ENCODE peak calls at places on chromosomes 1 and 21, in five cellular contexts. K is GM23338, I is GM23248, J is neural progenitor cell, Y is PC-3. O is an unnamed sample.

GRCh38 chr1:230972855-230973271 is 5.8 kb downstream of the TTC13 start:
- DNase-seq in J (no peak), K (no peak), I (peak; percentile 41), Y (peak; percentile 53), O (peak; percentile 22)

GRCh38 chr21:33070921-33071877 is 1.3 kb downstream of the OLIG1 start:
- DNase-seq in Y (no peak), J (peak; percentile 60), I (peak; percentile 13), K (peak; percentile 69), O (peak; percentile 35)

GRCh38 chr1:213523781-213524398 is 463.9 kb upstream of the PROX1 start:
- DNase-seq in J (peak; percentile 13), Y (no peak), I (no peak), K (no peak), O (no peak)

GRCh38 chr1:27161594-27161993 is 6.7 kb upstream of the SLC9A1 start:
- DNase-seq in Y (peak; percentile 70), J (no peak), K (no peak), I (no peak), O (no peak)

GRCh38 chr21:40047211-40047610 is 180.0 kb downstream of the PCP4 start:
- DNase-seq in I (no peak), K (no peak), Y (no peak), J (no peak), O (no peak)

GRCh38 chr21:35984654-35985366 is 75.5 kb downstream of the SETD4 start:
- DNase-seq in Y (peak; percentile 54), I (no peak), K (peak; percentile 45), J (no peak), O (no peak)

GRCh38 chr1:58465825-58466617 is 80.5 kb downstream of the OMA1 start:
- DNase-seq in I (peak; percentile 15), K (peak; percentile 7), J (no peak), Y (no peak), O (no peak)

GRCh38 chr1:157092831-157093230 is 6.8 kb downstream of the ETV3L start:
- DNase-seq in I (no peak), Y (no peak), J (no peak), K (peak; percentile 27), O (no peak)

GRCh38 chr1:206774096-206774495 is 1.8 kb upstream of the IL10 start:
- DNase-seq in K (no peak), I (no peak), J (no peak), Y (no peak), O (no peak)

GRCh38 chr1:8423134-8423701 is 105.3 kb downstream of the SLC45A1 start:
- DNase-seq in I (peak; percentile 61), J (peak; percentile 53), K (peak; percentile 30), Y (no peak), O (no peak)

GRCh38 chr1:172895050-172895460 is 155.7 kb downstream of the TNFSF18 start:
- DNase-seq in Y (peak; percentile 54), K (peak; percentile 14), I (no peak), J (no peak), O (peak; percentile 94)

GRCh38 chr1:200977071-200977754 is 46.3 kb downstream of the KIF21B start:
- DNase-seq in K (no peak), Y (no peak), I (no peak), J (no peak), O (no peak)

GRCh38 chr1:156926175-156926574 is 5.7 kb downstream of the LRRC71 start:
- DNase-seq in K (no peak), I (peak; percentile 56), J (no peak), Y (peak; percentile 98), O (no peak)

GRCh38 chr1:41380979-41381690 is 19.9 kb downstream of the FOXO6 start:
- DNase-seq in K (no peak), I (peak; percentile 33), J (peak; percentile 57), Y (no peak), O (no peak)

GRCh38 chr1:202197670-202198359 is 4.2 kb downstream of the LGR6 start:
- DNase-seq in I (no peak), J (no peak), Y (no peak), K (no peak), O (no peak)

GRCh38 chr1:67664048-67664447 is 21.0 kb upstream of the GADD45A start:
- DNase-seq in K (no peak), Y (peak; percentile 66), J (no peak), I (no peak), O (no peak)

GRCh38 chr1:36070349-36070748 is 13.5 kb upstream of the TEKT2 start:
- DNase-seq in K (no peak), J (no peak), Y (no peak), I (no peak), O (no peak)

GRCh38 chr1:248812736-248813425 is 12.8 kb downstream of the SH3BP5L start:
- DNase-seq in K (no peak), J (no peak), Y (no peak), I (no peak), O (no peak)

GRCh38 chr1:111238056-111238795 is 10.7 kb downstream of the CHI3L2 start:
- DNase-seq in I (no peak), Y (no peak), J (no peak), K (no peak), O (no peak)

GRCh38 chr1:165327538-165327937 is 29.0 kb downstream of the LMX1A start:
- DNase-seq in J (no peak), I (no peak), K (no peak), Y (no peak), O (no peak)

DNA sequence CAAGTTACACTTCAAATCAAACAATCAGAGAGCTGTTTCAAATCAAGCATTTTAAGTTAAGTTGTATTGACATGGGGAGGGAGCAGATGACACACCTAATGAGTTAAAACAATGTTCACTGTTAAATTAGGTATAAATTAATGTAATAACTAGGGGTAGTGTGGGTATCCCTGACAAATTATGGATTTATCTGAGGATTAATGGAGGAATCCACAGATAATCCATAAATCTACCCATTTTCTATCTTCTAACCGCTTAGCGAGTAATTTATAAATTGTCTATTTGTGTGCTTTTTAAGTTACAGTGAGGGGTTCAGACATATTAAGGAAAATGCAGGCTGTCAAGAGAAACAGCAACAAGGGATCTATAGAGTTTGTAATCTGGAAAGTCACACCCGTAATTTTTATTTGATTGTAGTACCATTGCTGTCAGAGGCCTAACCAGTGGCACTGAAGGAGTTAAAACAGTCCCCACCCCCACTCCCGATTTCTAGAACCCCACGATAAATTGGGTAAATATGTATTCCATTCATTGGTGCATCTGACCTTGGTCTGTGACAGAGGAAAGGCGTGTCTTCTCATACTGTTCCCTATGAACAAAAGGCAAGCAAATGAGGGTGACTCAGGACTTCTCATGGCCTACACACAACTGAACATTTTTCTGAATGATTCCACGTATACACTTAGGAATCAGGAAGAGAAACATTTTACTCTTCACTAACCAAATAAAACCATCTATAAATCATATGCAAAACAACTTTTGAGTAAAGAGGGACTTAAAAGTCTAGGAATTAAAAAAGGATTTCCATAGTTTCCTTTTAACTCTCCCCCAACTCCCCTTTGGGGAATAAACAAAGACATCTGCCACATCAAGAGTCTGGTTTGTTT is 7.4 kb downstream of the IRF2BP2 start:
- DNase-seq in Y (peak; percentile 88), J (no peak), I (peak; percentile 98), K (no peak), O (no peak)
- TF ChIP-seq EZH2phosphoT487 in Y (no peak), J (no peak), I (no peak), K (no peak), O (no peak)

GRCh38 chr1:54885237-54885679 is 1.7 kb downstream of the DHCR24 start:
- DNase-seq in Y (peak; percentile 22), I (no peak), K (no peak), J (no peak), O (no peak)

GRCh38 chr1:54884768-54885167 is 2.2 kb downstream of the DHCR24 start:
- DNase-seq in Y (no peak), J (no peak), K (no peak), I (no peak), O (no peak)

GRCh38 chr1:54883349-54884102 is 3.5 kb downstream of the DHCR24 start:
- DNase-seq in J (no peak), K (no peak), I (peak; percentile 62), Y (no peak), O (no peak)

GRCh38 chr1:54882483-54882882 is 4.5 kb downstream of the DHCR24 start:
- DNase-seq in I (peak; percentile 65), Y (peak; percentile 88), K (no peak), J (no peak), O (no peak)

GRCh38 chr1:54884135-54884586 is 2.8 kb downstream of the DHCR24 start:
- DNase-seq in K (no peak), J (no peak), Y (no peak), I (peak; percentile 25), O (no peak)
- H3F3A ChIP-seq in K (no peaks in the 10 kb centered on the region), J (peaks cover 16% of the 10 kb centered on the region), Y (peaks cover 16% of the 10 kb centered on the region), I (peaks cover 17% of the 10 kb centered on the region), O (no peaks in the 10 kb centered on the region)

GRCh38 chr1:149849246-149849946 is 50.0 kb upstream of the BOLA1 start:
- DNase-seq in Y (peak; percentile 16), J (peak; percentile 26), I (peak; percentile 30), K (peak; percentile 2), O (peak; percentile 5)
- H3K4me1 ChIP-seq in Y (peaks cover 37% of the 10 kb centered on the region), J (peaks cover 48% of the 10 kb centered on the region), I (peaks cover 31% of the 10 kb centered on the region), K (peaks cover 41% of the 10 kb centered on the region), O (peaks cover 27% of the 10 kb centered on the region)

DNA sequence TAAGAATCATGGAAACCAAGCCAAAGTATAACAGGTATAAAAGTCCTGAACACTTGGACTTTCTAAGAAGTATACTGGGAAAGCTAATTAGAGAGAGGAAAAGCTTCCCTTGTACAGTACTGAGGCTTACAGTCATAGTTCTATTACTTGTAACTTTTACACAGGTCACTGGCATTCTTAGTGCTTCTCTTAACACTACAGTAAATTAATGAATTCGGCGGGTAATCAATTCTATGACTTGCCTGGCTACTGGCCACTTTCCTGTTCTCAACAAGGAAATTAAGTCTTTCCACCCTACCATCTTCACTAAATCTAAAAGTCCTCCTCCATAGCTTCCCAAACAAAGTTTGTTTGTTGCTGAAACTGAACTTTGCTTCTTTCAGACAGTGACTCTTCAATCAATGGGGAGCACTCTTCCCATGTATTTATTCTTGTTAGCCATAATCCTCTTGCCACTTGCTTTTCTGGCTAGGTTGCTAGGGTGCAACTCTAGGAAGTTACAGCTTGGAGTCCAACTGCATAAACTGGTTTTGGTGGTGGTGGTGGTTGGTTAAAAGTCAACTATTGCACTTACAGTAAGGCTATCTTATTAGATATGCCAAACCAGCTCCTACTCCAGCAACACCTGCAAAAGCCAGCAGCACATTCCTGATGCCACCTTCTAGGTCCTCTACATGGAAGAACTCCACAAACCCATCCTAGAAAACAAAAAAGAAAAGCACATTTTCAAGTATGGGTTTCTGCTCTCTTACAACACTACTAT is 2.4 kb downstream of the MCL1 start:
- DNase-seq in K (peak; percentile 5), Y (peak; percentile 46), J (no peak), I (peak; percentile 69), O (no peak)
- TF ChIP-seq EZH2phosphoT487 in K (no peak), Y (no peak), J (no peak), I (no peak), O (no peak)

DNA sequence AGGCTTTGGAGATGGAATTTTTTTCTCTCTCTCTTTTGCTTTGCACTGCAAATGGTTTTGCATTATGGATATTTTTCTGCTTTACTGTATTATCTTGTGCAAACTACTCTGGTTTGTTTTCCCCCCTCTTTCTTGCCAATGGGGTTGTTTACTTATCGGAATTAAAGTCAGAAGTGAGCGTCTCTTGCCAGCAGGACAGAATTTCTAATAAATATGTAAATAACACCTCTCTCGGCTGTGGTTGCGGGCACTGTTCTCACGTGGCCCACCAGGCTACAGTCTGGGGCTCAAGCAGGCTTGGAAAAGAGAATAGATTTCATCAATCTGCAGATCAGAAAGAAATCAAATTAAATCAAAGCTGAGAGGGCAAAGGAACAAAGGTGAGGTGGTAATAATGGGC is 572.7 kb upstream of the CAMK1G start:
- DNase-seq in I (no peak), K (no peak), Y (no peak), J (no peak), O (no peak)
- H3F3A ChIP-seq in I (no peaks in the 10 kb centered on the region), K (no peaks in the 10 kb centered on the region), Y (no peaks in the 10 kb centered on the region), J (no peaks in the 10 kb centered on the region), O (no peaks in the 10 kb centered on the region)

O was measured in MM.1S.